ENCODE peak calls at places on chromosome 4, in five cellular contexts. O is SK-N-SH; J is CD8-positive, alpha-beta memory T cell; K is left ventricle myocardium inferior; P is H1. Y is an unnamed sample. For H3K9me3, the result is how much of the 10 kb centered on the place peaks cover.

GRCh38 chr4:69617083-69617694 is 22.3 kb downstream of the UGT2A2 start:
- DNase-seq in O (no peak), J (no peak), K (no peak), P (no peak), Y (peak)

GRCh38 chr4:37320518-37321235 is 76.1 kb downstream of the NWD2 start:
- DNase-seq in O (no peak), J (no peak), K (no peak), P (no peak), Y (no peak)

GRCh38 chr4:5945936-5946335 is 53.0 kb upstream of the CRMP1 start:
- DNase-seq in O (no peak), J (no peak), K (no peak), P (no peak), Y (no peak)

GRCh38 chr4:89619230-89619962 is 217.6 kb downstream of the SNCA start:
- DNase-seq in O (no peak), J (no peak), K (no peak), P (no peak), Y (no peak)

GRCh38 chr4:67201334-67201733 is 344.0 kb downstream of the CENPC start:
- DNase-seq in O (no peak), J (no peak), K (no peak), P (no peak), Y (no peak)

GRCh38 chr4:72468904-72469502 is 100.0 kb downstream of the ADAMTS3 start:
- DNase-seq in O (no peak), J (no peak), K (no peak), P (no peak), Y (no peak)

GRCh38 chr4:182554736-182555135 is 311.5 kb downstream of the TENM3 start:
- DNase-seq in O (no peak), J (no peak), K (no peak), P (no peak), Y (no peak)

GRCh38 chr4:37892641-37893040 is 1.8 kb downstream of the TBC1D1 start:
- DNase-seq in O (no peak), J (peak), K (no peak), P (no peak), Y (no peak)

GRCh38 chr4:5955201-5955821 is 62.4 kb upstream of the CRMP1 start:
- DNase-seq in O (peak), J (no peak), K (no peak), P (no peak), Y (peak)

GRCh38 chr4:40185830-40186664 is 10.8 kb upstream of the RHOH start:
- DNase-seq in O (no peak), J (no peak), K (no peak), P (peak), Y (no peak)

GRCh38 chr4:184536881-184537248 is 62.5 kb upstream of the IRF2 start:
- DNase-seq in O (no peak), J (no peak), K (no peak), P (no peak), Y (no peak)

GRCh38 chr4:156173937-156174336 is 220.3 kb upstream of the CTSO start:
- DNase-seq in O (no peak), J (no peak), K (no peak), P (no peak), Y (no peak)

GRCh38 chr4:173091362-173091761 is 77.2 kb upstream of the GALNT7 start:
- DNase-seq in O (peak), J (no peak), K (no peak), P (no peak), Y (no peak)

GRCh38 chr4:13445841-13446790 is 38.0 kb downstream of the RAB28 start:
- DNase-seq in O (no peak), J (no peak), K (peak), P (peak), Y (peak)

GRCh38 chr4:127669691-127670090 is 36.9 kb downstream of the INTU start:
- DNase-seq in O (no peak), J (no peak), K (no peak), P (no peak), Y (no peak)

GRCh38 chr4:94011190-94011589 is 182.6 kb downstream of the ATOH1 start:
- DNase-seq in O (no peak), J (no peak), K (no peak), P (no peak), Y (no peak)

GRCh38 chr4:2266181-2266580 is 4.3 kb upstream of the MXD4 start:
- DNase-seq in O (peak), J (no peak), K (peak), P (no peak), Y (no peak)

GRCh38 chr4:64503945-64504675 is 94.9 kb upstream of the TECRL start:
- DNase-seq in O (no peak), J (no peak), K (no peak), P (no peak), Y (no peak)

GRCh38 chr4:7860600-7861158 is 79.0 kb downstream of the AFAP1 start:
- DNase-seq in O (no peak), J (no peak), K (no peak), P (no peak), Y (no peak)

GRCh38 chr4:12852338-12853307 is 631.5 kb downstream of the RAB28 start:
- DNase-seq in O (peak), J (no peak), K (no peak), P (no peak), Y (no peak)

GRCh38 chr4:572594-572993 is 3.5 kb downstream of the TMEM271 start:
- DNase-seq in O (no peak), J (no peak), K (no peak), P (no peak), Y (no peak)

GRCh38 chr4:573122-573892 is 2.8 kb downstream of the TMEM271 start:
- DNase-seq in O (peak), J (no peak), K (no peak), P (no peak), Y (no peak)

GRCh38 chr4:569958-570667 is 6.0 kb downstream of the TMEM271 start:
- DNase-seq in O (no peak), J (no peak), K (no peak), P (no peak), Y (no peak)

GRCh38 chr4:570754-571153 is 5.3 kb downstream of the TMEM271 start:
- DNase-seq in O (no peak), J (no peak), K (no peak), P (no peak), Y (no peak)

DNA sequence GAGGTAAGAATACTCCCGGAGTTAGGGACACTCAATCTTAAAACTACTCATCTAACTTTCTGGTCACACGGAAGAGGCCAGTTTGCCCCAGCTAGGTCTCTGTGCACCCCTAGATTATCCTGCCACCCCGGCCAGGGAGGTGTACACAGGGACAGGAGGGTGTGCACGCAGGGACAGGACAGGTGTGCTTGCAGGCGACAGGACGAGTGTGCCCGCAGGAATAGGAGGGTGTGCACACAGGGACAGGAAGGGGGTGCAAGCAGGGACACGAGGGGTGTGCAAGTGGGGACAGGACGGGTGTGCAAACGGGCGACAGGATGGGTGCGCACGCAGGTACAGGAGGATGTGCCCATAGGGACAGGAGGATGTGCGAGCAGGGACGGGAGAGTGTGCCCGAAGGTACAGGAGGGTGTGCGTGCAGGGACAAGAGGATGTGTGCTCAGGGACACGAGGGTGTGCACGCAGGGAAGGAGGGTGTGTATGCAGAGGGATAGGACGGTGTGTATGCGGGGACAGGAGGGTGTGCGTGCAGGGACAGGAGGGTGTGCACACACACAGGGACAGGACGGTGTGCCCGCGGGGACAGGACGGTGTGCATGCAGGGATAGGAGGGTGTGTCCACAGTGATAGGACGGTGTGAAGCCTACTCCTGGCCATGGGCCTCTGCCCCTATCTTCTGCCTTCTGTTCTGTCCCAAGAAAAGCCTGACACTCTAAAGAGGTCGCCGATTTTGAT is 4.1 kb downstream of the TMEM271 start:
- DNase-seq in O (no peak), J (no peak), K (no peak), P (no peak), Y (no peak)
- H3K9me3 ChIP-seq in O (under half), J (under half), K (under half), P (under half), Y (under half)

GRCh38 chr4:86595426-86595805 is 1.3 kb downstream of the PTPN13 start:
- DNase-seq in O (peak), J (no peak), K (no peak), P (no peak), Y (peak)

GRCh38 chr4:86594559-86595425 is 677 bp downstream of the PTPN13 start:
- DNase-seq in O (peak), J (no peak), K (peak), P (peak), Y (peak)

GRCh38 chr4:86593726-86594558 is at the start of gene PTPN13:
- DNase-seq in O (peak), J (peak), K (peak), P (peak), Y (peak)

GRCh38 chr4:86600007-86600653 is 6.0 kb downstream of the PTPN13 start:
- DNase-seq in O (no peak), J (no peak), K (no peak), P (no peak), Y (no peak)

DNA sequence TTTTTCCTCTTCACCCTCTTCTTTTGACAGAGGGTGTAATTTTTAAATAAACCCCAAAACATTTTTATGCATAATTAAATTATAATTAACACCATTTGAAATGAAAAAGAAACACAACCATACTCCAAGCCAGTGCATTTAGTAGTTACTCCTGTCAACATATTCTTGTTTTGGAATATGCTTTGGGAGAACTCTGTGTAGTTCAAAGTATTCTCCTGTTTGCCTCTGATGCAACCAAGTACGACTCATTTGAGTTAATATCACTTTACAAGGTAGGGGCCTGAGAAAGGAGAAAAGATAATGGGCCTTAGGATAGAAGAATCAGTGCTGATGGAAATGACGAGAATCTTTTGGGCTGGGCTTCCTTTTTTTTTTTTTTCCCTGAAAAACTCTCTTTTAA is 2.7 kb downstream of the PTPN13 start:
- DNase-seq in O (no peak), J (no peak), K (no peak), P (no peak), Y (no peak)
- H3K4me3 ChIP-seq in O (no peak), J (no peak), K (peak), P (no peak), Y (peak)

DNA sequence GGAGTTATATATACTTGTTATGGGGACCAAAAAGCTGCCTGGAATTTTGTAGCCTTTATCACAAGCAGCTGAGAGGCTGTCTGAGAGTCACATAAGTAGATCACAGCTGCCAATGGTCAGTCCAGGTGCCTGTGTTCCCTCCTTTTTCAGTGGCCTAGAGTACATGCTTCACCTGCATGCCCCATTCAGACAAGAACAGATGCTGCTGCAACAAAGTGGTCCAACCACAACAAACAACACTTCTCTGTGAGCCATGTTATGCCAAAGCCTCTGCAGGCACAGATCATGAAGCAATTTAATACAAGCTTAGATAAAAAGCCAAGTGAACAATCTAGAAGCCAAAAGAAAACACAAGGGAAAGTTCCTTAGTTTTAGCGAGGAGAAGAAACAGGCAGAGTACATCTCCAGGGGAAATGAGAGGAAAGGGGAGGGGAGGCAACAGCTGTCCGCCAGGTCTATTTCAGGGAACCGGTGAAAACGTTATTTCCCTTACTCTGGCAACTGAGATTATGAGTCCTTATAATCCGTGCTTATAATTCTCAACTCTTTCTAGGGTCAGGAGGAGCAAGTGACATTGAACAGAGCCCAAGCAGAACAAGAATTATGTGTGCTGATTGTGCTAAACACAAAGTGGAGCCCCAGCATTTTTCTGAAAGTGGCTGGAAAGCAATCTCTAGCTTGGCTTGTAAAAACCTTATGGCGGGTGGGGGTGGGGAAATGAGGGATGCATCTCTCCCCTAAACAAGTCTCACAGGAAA is 92.6 kb downstream of the TSPAN5 start:
- DNase-seq in O (no peak), J (no peak), K (no peak), P (no peak), Y (peak)
- H3K27ac ChIP-seq in O (no peak), J (no peak), K (peak), P (no peak), Y (peak)

DNA sequence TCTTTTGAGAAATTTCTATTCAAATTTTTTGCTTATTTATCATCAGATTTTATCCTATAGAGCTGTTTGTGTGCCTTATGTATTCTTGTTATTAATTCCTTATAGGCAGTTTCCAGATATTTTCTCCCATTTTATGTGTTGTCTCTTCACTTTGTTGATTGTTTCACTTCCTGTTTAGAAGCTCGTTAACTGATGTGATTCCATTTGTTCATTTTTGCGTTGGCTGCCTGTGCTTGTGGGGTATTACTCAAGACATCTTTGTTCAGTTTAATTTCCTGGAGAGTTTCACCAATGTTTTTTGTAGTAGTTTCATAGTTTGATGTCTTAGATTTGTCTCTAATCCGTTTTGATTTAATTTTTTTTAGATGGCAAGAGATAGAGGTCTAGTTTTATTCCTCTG is 14.6 kb downstream of the ZNF718 start:
- DNase-seq in O (no peak), J (no peak), K (no peak), P (no peak), Y (no peak)
- H3K9me3 ChIP-seq in O (under half), J (under half), K (half or more), P (under half), Y (under half)

DNA sequence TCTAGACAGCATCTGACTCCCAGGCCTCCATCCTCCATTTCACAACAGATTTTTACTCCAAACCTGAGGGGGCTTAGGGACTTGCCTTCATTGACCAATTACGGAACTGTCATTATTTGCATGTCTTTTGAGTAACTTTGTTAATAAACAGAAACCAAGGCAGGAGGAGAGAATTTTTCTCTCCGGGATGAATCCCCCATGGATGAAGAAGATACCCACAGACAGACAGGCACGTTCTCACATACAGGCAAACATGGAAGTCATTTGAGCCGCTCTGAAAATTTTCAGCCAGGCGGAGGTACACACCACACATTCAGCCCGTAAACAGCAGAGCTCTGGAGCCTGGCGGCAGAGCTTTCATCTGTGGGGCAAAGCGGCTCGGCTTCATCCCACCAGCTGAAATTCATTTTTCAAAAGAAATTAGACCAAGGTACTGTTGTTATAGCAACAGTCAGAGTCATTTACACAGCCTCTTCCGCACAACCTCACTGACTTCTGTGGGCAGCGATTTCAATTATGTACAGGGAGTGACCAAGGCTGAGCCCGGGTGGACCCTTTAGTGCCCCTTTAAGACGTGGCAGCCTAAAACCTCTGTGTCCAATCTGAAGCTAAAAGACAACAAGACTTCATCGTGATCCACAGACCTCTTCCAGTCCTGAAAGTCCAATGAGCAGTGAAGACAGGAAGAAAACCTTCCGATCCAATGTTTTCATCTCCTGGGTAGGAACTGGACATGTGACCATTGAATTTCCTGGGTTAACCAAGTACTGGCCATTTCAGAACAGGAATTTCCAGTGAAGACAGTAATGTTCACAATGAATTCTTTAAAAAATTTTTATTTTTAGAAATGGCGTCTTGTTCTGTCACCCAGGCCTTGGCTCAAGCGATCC is 237.0 kb downstream of the MGST2 start:
- DNase-seq in O (peak), J (no peak), K (no peak), P (no peak), Y (no peak)
- H3K4me3 ChIP-seq in O (peak), J (no peak), K (peak), P (no peak), Y (no peak)

DNA sequence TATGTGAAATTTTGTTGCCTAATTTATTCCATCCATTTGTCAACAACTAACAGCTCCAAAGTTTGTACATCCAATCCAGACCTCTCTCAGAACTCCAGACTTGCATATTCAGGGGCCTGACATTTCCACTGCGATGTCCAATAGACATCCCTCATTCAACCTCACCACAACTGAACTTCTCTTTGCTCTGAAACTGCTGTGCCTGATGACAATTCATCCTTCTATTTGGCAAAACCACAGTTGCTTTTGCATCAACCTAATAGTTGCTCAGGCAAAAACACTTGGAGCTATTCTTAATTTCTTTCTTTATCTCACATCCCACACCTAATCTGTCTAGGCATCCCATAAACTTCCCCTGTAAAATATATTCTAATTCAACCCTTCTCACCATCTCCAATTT is 56.5 kb downstream of the ANTXR2 start:
- DNase-seq in O (no peak), J (no peak), K (no peak), P (no peak), Y (no peak)
- H3K27ac ChIP-seq in O (peak), J (no peak), K (no peak), P (no peak), Y (no peak)

GRCh38 chr4:186030795-186031194 is 38.2 kb upstream of the TLR3 start:
- DNase-seq in O (no peak), J (no peak), K (no peak), P (no peak), Y (no peak)
- H3K9me3 ChIP-seq in O (under half), J (under half), K (under half), P (under half), Y (under half)

DNA sequence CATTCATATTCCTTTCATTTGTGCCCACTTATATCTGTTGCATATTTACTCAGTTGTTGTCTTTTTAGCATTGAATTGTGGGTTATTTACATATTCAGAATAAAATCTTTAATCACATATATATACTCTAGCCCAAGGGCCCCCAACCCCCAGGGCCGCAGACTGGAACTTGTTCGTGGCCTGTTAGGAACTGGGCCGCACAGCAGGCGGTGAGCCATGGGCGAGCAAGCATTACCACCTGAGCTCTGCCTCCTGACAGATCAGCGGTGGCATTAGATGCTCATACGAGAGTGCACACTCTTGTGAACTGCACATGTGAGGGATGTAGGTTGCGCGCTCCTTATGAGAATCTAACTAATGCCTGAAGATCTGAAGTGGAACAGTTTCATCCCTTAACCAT is 480.6 kb downstream of the KCTD8 start:
- DNase-seq in O (no peak), J (no peak), K (no peak), P (no peak), Y (no peak)
- H3K4me3 ChIP-seq in O (no peak), J (no peak), K (no peak), P (no peak), Y (no peak)

GRCh38 chr4:83112678-83113428 is 1.7 kb downstream of the PLAC8 start:
- DNase-seq in O (no peak), J (no peak), K (no peak), P (no peak), Y (no peak)
- H3K27ac ChIP-seq in O (peak), J (peak), K (no peak), P (no peak), Y (no peak)

GRCh38 chr4:162408309-162408708 is 244.5 kb upstream of the FSTL5 start:
- DNase-seq in O (no peak), J (no peak), K (no peak), P (no peak), Y (no peak)

GRCh38 chr4:162406637-162407370 is 243.0 kb upstream of the FSTL5 start:
- DNase-seq in O (no peak), J (no peak), K (no peak), P (no peak), Y (no peak)

GRCh38 chr4:162403956-162404355 is 240.2 kb upstream of the FSTL5 start:
- DNase-seq in O (no peak), J (no peak), K (no peak), P (no peak), Y (no peak)

GRCh38 chr4:162410854-162411253 is 247.1 kb upstream of the FSTL5 start:
- DNase-seq in O (no peak), J (no peak), K (no peak), P (no peak), Y (no peak)

GRCh38 chr4:162409048-162409447 is 245.2 kb upstream of the FSTL5 start:
- DNase-seq in O (no peak), J (no peak), K (no peak), P (no peak), Y (no peak)
- H3K9me3 ChIP-seq in O (under half), J (under half), K (under half), P (under half), Y (under half)

Y was measured in WERI-Rb-1.